ENCODE peak calls at places on chromosomes 6 and 20, in six cellular contexts. I, C, A, X, T and N are unnamed samples.

GRCh38 chr6:109738200-109738599 is 47.1 kb downstream of the FIG4 start:
- DNase-seq in X (no peak), I (no peak), A (no peak), C (no peak), T (no peak), N (no peak)

GRCh38 chr20:4484431-4485057 is 237.2 kb upstream of the PRND start:
- DNase-seq in A (no peak), X (no peak), I (no peak), T (no peak), C (no peak), N (no peak)

GRCh38 chr20:50575869-50576720 is 65.9 kb downstream of the PTPN1 start:
- DNase-seq in C (peak), I (peak), A (no peak), X (peak), T (peak), N (peak)

GRCh38 chr6:4108561-4109093 is 26.7 kb downstream of the ECI2 start:
- DNase-seq in T (no peak), X (no peak), I (no peak), C (no peak), A (no peak), N (no peak)

GRCh38 chr20:57762531-57763234 is 52.9 kb upstream of the PMEPA1 start:
- DNase-seq in T (no peak), A (no peak), C (no peak), X (no peak), I (no peak), N (no peak)

GRCh38 chr6:125570546-125570945 is 178.9 kb upstream of the HEY2 start:
- DNase-seq in C (no peak), T (no peak), A (no peak), X (no peak), I (no peak), N (no peak)

GRCh38 chr6:56772737-56773184 is 130.1 kb upstream of the DST start:
- DNase-seq in C (no peak), T (peak), A (no peak), X (no peak), I (no peak), N (peak)

GRCh38 chr20:62066983-62067433 is 1.3 kb upstream of the TAF4 start:
- DNase-seq in C (peak), T (peak), X (peak), I (no peak), A (no peak), N (peak)

GRCh38 chr6:95576218-95576617 is 1.1 kb upstream of the MANEA start:
- DNase-seq in A (no peak), I (no peak), C (no peak), X (no peak), T (no peak), N (no peak)

GRCh38 chr20:47351643-47352331 is 4.7 kb downstream of the ZMYND8 start:
- DNase-seq in A (peak), C (no peak), X (peak), I (no peak), T (no peak), N (no peak)

GRCh38 chr20:47354388-47354709 is 2.1 kb downstream of the ZMYND8 start:
- DNase-seq in T (no peak), X (no peak), C (no peak), A (no peak), I (no peak), N (no peak)

GRCh38 chr20:47353697-47354387 is 2.7 kb downstream of the ZMYND8 start:
- DNase-seq in I (no peak), T (peak), X (no peak), A (peak), C (no peak), N (peak)

GRCh38 chr20:47352332-47353223 is 3.9 kb downstream of the ZMYND8 start:
- DNase-seq in I (peak), T (no peak), X (peak), C (peak), A (peak), N (peak)

DNA sequence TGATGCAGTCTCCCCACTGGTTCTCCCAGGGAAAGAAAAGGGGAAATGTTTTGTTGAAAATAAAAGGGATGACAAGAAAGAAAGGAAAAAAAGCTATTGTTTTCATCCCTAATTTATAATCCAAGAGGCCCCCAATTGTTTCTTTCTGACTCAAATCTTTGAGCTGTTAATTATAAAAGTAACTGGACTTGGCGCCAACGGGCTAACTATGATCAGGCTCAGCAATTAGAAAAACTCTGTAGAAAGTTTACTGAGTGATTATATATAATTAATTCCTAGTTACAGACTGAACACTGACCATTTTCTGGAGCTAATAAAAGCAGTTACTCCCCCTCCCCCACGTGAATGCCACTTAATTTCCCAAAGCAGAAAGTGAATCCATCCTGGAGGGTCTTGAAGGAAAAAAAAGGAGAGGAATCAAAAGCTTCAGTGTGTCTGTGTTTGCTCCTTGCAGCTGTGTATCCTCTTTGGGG is 3.2 kb downstream of the ZMYND8 start:
- DNase-seq in T (no peak), X (no peak), I (no peak), C (no peak), A (no peak), N (no peak)
- H3K4me3 ChIP-seq in T (no peak), X (peak), I (peak), C (no peak), A (peak), N (peak)

GRCh38 chr6:68634503-68635411 is at the start of gene ADGRB3:
- DNase-seq in A (peak), X (no peak), C (peak), T (peak), I (peak), N (peak)
- TF ChIP-seq CTCF in A (no peak), X (no peak), C (no peak), T (no peak), I (peak), N (no peak)

GRCh38 chr6:150418825-150419594 is 50.2 kb downstream of the IYD start:
- DNase-seq in C (peak), T (peak), I (peak), A (peak), X (peak), N (peak)
- H3K4me3 ChIP-seq in C (no peak), T (peak), I (peak), A (no peak), X (peak), N (peak)

GRCh38 chr6:147395158-147395557 is 113.3 kb upstream of the SAMD5 start:
- DNase-seq in X (no peak), C (no peak), A (no peak), I (no peak), T (no peak), N (peak)

GRCh38 chr6:147384737-147385710 is 123.5 kb upstream of the SAMD5 start:
- DNase-seq in T (no peak), C (no peak), X (no peak), I (no peak), A (no peak), N (no peak)

GRCh38 chr6:147389463-147389862 is 119.0 kb upstream of the SAMD5 start:
- DNase-seq in T (no peak), X (no peak), C (no peak), A (no peak), I (no peak), N (no peak)

GRCh38 chr6:147392917-147393625 is 115.4 kb upstream of the SAMD5 start:
- DNase-seq in I (no peak), X (no peak), A (no peak), T (no peak), C (no peak), N (no peak)

GRCh38 chr6:147390909-147391536 is 117.5 kb upstream of the SAMD5 start:
- DNase-seq in T (no peak), C (no peak), A (no peak), I (no peak), X (peak), N (peak)
- TF ChIP-seq CTCF in T (peak), C (no peak), A (peak), I (peak), X (peak), N (peak)

GRCh38 chr20:17964632-17965031 is 4.0 kb downstream of the SNX5 start:
- DNase-seq in A (no peak), I (no peak), C (no peak), T (no peak), X (no peak), N (no peak)

GRCh38 chr20:17967595-17968365 is 814 bp downstream of the SNX5 start:
- DNase-seq in A (peak), I (no peak), T (no peak), C (no peak), X (peak), N (peak)

GRCh38 chr20:17968366-17969275 is at the start of the genes MGME1 and SNX5:
- DNase-seq in T (peak), I (peak), A (peak), X (peak), C (peak), N (peak)

GRCh38 chr20:17965042-17965697 is 3.4 kb downstream of the SNX5 start:
- DNase-seq in I (no peak), A (no peak), X (no peak), T (no peak), C (no peak), N (no peak)

DNA sequence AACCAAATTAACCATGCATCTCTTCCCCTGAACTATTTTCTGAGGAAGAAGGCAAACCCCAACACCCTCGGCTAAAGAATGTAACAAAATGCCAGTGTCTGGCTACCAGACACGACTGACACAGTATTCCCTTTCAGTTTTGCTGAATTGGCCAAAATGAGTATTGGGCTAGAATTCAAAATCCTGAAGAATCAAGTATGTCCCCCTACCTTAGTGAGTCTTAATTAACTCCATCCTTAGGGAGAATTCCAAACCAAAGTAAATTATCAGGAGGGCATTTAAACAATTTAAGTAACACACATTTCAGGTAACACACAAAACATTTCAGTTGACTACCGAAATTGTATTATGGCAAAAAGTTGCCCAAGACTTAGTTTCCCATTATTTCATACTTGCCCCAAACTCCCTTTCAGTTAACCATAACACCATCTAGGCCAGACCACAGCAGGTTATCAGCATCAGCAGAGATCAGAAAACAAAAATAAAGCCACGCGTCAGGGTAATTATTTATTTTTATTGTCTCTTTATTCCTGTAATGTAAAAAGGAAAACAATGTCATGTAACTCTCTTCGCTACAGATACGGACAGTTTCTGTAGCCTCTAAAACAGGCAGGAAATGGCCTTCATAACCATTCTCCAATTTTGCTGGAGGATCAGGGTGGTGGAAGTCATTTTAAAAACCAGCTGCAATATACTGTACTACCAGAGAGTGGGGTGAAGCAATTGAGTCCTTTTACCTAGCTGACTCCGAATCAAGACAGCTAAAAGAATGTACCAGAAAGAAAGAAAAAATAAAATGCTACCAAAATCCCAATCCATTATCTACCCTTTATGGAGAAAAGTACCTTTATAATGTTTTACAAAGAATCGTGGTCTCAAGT is 1.9 kb downstream of the SNX5 start:
- DNase-seq in A (peak), I (no peak), T (no peak), C (no peak), X (peak), N (peak)
- H3K4me3 ChIP-seq in A (peak), I (peak), T (peak), C (no peak), X (peak), N (peak)

DNA sequence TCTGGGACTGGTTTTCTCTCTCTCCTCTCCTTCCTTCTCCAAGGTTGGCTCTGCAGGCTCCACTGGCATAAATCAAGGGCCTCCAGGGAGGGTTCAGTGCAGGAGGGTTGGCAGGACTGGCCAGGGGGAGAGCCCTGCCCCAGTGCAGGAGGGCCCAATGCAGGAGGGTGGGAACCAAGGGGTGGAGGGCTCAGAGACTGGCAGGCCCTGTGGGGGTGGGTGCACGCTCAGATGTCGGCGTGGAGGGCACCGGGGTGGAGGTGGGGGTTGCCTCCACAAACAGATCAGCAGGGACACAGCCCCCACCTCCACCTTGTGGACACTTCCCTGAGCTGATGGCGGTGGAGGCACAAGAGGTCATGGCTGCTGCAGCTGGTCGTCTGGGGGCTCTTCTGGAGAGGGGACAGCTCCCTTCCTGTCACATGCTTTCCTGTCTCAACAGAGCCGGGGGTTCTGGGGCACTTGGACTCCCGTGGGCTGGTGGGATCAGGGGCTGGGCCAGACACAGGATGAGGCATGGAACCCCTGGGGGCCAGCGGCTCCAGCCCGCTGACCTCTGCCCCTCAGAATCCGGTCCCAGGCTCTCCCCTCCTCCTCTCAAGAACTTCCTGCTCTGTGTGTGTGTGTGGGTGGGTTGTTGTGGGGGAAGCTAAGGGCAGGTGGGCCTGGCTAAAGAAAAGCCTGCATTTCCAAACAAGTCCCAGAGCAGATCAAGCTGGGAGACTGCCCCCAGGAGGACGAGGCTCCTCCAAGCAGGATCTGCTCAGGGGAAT is 2.7 kb upstream of the ABHD16B start:
- DNase-seq in X (peak), A (no peak), T (no peak), I (peak), C (no peak), N (peak)
- TF ChIP-seq CTCF in X (no peak), A (no peak), T (no peak), I (peak), C (no peak), N (peak)

DNA sequence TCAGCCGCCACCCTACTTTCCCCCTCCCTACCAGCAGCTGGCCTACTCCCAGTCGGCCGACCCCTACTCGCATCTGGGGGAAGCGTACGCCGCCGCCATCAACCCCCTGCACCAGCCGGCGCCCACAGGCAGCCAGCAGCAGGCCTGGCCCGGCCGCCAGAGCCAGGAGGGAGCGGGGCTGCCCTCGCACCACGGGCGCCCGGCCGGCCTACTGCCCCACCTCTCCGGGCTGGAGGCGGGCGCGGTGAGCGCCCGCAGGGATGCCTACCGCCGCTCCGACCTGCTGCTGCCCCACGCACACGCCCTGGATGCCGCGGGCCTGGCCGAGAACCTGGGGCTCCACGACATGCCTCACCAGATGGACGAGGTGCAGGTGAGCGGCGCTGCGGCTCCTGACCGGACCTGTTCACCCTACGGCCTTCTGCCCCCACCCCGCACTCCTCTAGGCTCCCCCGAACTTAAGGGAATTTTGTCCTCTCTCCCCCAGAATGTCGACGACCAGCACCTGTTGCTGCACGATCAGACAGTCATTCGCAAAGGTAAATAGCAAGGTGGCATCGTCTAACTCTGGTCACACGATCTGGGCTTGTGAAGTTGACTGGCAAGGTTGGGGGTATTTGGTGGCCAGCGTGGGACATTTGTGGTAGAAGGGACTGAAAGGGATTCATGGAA is 2.3 kb downstream of the TFAP2C start:
- DNase-seq in X (no peak), C (no peak), A (no peak), I (no peak), T (no peak), N (no peak)
- H3K4me3 ChIP-seq in X (no peak), C (no peak), A (no peak), I (no peak), T (no peak), N (no peak)

DNA sequence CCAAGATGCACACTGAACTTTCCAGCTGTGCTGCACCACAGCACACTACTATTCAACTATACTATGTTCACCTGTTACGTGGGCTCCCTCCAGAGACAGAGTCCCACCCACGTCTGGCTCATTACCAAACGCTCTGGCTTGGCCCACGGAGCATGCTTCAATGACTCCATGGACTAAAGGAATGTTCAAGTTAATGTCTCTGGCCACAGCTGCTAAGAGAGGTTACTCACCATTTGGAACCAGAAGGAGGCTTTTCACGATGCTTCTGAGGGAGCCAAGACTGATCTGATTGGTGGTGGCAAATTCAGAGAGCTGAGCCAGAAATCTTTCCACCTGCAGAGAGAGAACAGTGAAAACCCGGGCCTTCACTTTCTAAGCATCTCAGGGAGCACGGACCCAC is 15.6 kb downstream of the COMMD7 start:
- DNase-seq in C (no peak), I (no peak), A (no peak), X (no peak), T (no peak), N (peak)
- TF ChIP-seq CTCF in C (no peak), I (no peak), A (no peak), X (no peak), T (no peak), N (no peak)

GRCh38 chr6:41729624-41730023 is 5.8 kb downstream of the TFEB start:
- DNase-seq in C (no peak), X (no peak), I (no peak), T (no peak), A (no peak), N (no peak)

GRCh38 chr6:41728954-41729353 is 6.5 kb downstream of the TFEB start:
- DNase-seq in T (no peak), A (no peak), C (no peak), I (no peak), X (no peak), N (no peak)

GRCh38 chr6:41731561-41732086 is 3.8 kb downstream of the TFEB start:
- DNase-seq in C (no peak), T (no peak), A (no peak), X (no peak), I (no peak), N (no peak)

GRCh38 chr6:41732149-41732548 is 3.3 kb downstream of the TFEB start:
- DNase-seq in I (no peak), X (no peak), C (no peak), T (no peak), A (no peak), N (no peak)

DNA sequence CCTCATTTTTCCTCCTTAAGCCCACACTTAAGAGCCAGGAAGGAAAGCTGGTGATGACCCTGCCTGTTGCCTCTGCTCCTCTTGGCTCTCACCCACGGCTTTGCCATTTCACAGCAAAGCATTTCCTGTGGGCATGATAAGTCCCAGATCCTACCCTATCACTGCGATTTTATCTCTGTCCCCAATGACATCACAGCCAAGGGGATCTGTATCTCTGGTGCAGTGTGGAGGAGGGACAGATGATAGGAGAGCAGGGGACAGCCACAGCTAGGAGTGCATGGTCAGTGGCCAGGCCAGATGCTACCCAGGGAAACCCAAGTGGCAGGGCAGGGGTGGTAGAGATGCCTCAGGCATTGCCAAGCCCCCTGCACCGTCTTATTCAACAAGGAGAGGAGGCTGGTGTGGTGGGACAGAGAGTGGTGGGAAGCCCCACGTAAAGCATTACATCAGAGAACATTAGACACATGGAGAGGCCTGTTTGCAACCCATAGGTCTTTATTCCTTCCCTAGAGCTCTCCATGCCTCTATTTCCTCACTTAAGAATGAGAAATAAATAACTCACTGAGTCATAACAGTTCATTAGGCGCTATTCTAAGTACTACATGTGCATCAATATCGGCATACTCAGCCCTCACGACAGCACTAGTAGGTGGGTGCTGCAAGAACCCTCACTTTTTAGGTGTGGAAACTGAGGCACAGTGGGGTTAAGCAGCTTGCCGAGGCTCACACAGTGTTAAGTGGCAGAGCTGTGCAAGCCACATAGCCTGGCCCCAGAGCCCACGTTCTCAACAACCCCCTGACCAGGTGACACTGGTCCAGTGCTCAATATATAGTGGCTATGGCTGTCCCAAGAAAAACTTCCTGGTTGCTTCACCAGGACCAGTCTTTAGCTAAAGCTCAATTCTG is 4.6 kb downstream of the TFEB start:
- DNase-seq in A (no peak), X (no peak), T (no peak), C (no peak), I (no peak), N (peak)
- H3K4me3 ChIP-seq in A (no peak), X (peak), T (no peak), C (no peak), I (no peak), N (no peak)